ENCODE peak calls at places on chromosome 22, in ten cellular contexts. C is HFFc6; S is activated naive CD4-positive, alpha-beta T cell; I is activated T-cell treated with anti-CD3 and anti-CD28 coated beads for 1 hour; K is AG04450; W is GM23338; H is T-cell; Q is AG08396; J is ascending aorta; R is tibial nerve. Y is an unnamed sample.

GRCh38 chr22:31637938-31638618 is 23.9 kb downstream of the PISD start:
- DNase-seq in W (no peak), J (no peak), S (no peak), K (no peak), Q (no peak), C (no peak), I (no peak), H (no peak), R (peak; percentile 23), Y (no peak)

GRCh38 chr22:46678003-46678657 is 57.9 kb downstream of the GRAMD4 start:
- DNase-seq in C (no peak), H (no peak), R (no peak), S (no peak), K (no peak), Q (no peak), I (no peak), W (no peak), J (no peak), Y (no peak)

GRCh38 chr22:23626286-23626975 is 5.7 kb downstream of the DRICH1 start:
- DNase-seq in R (no peak), I (no peak), J (no peak), W (no peak), Q (no peak), S (no peak), C (no peak), H (no peak), K (no peak), Y (no peak)

GRCh38 chr22:40819741-40820140 is 595 bp upstream of the SLC25A17 start:
- DNase-seq in H (no peak), S (no peak), K (no peak), I (no peak), Q (peak; percentile 35), W (peak; percentile 8), J (no peak), R (no peak), C (peak; percentile 58), Y (no peak)

GRCh38 chr22:34414467-34415440 is 494.5 kb upstream of the LARGE1 start:
- DNase-seq in W (peak; percentile 98), R (no peak), J (no peak), K (no peak), S (no peak), I (no peak), C (no peak), H (no peak), Q (no peak), Y (no peak)

GRCh38 chr22:44245438-44245837 is 64.7 kb downstream of the PARVG start:
- DNase-seq in J (no peak), C (no peak), R (no peak), S (no peak), K (no peak), Q (no peak), I (no peak), H (no peak), W (no peak), Y (no peak)

GRCh38 chr22:42376721-42377177 is 55.5 kb downstream of the NFAM1 start:
- DNase-seq in Q (peak; percentile 53), J (peak; percentile 48), H (no peak), K (no peak), W (peak; percentile 80), S (no peak), I (no peak), R (peak; percentile 73), C (no peak), Y (no peak)

GRCh38 chr22:23384451-23384850 is 195.6 kb downstream of the IGLL1 start:
- DNase-seq in S (no peak), W (no peak), K (no peak), C (no peak), I (no peak), H (no peak), R (no peak), Q (no peak), J (no peak), Y (no peak)

GRCh38 chr22:37474447-37475090 is 11.6 kb downstream of the MFNG start:
- DNase-seq in R (no peak), K (no peak), I (no peak), Q (no peak), J (no peak), W (no peak), S (no peak), C (no peak), H (no peak), Y (no peak)

GRCh38 chr22:35352214-35353111 is 28.4 kb upstream of the HMOX1 start:
- DNase-seq in I (peak; percentile 17), W (peak; percentile 83), H (peak; percentile 35), Q (peak; percentile 46), R (peak; percentile 54), S (no peak), K (no peak), C (no peak), J (peak; percentile 71), Y (no peak)

GRCh38 chr22:41367039-41367679 is 14.6 kb upstream of the TEF start:
- DNase-seq in C (peak; percentile 82), J (peak; percentile 80), R (peak; percentile 89), W (peak; percentile 58), I (no peak), H (no peak), S (no peak), K (peak; percentile 93), Q (peak; percentile 97), Y (no peak)

GRCh38 chr22:37735054-37735453 is 38.2 kb downstream of the TRIOBP start:
- DNase-seq in R (peak; percentile 46), C (no peak), S (no peak), H (no peak), W (peak; percentile 76), K (no peak), I (no peak), J (no peak), Q (peak; percentile 79), Y (no peak)

GRCh38 chr22:35434061-35434750 is 34.3 kb downstream of the MCM5 start:
- DNase-seq in I (no peak), Q (no peak), W (no peak), R (no peak), K (no peak), S (no peak), J (no peak), C (no peak), H (no peak), Y (no peak)

GRCh38 chr22:42261266-42261665 is 9.2 kb downstream of the TCF20 start:
- DNase-seq in W (no peak), Q (no peak), J (no peak), I (no peak), H (no peak), R (no peak), K (peak; percentile 36), C (peak; percentile 15), S (no peak), Y (no peak)

GRCh38 chr22:22038178-22038880 is 55.7 kb upstream of the TOP3B start:
- DNase-seq in I (no peak), H (no peak), R (no peak), C (no peak), S (no peak), Q (peak; percentile 37), K (no peak), J (no peak), W (no peak), Y (no peak)

GRCh38 chr22:35409783-35410662 is 10.1 kb downstream of the MCM5 start:
- DNase-seq in C (no peak), R (no peak), W (no peak), S (no peak), Q (no peak), I (no peak), J (peak; percentile 19), H (no peak), K (no peak), Y (no peak)

GRCh38 chr22:26589367-26589844 is 526 bp downstream of the TPST2 start:
- DNase-seq in I (no peak), C (peak; percentile 18), R (no peak), S (no peak), K (no peak), Q (peak; percentile 46), J (no peak), H (peak; percentile 34), W (peak; percentile 76), Y (no peak)

GRCh38 chr22:27718186-27719032 is 83.1 kb downstream of the MN1 start:
- DNase-seq in C (peak; percentile 91), I (no peak), W (no peak), R (peak; percentile 53), J (peak; percentile 51), Q (peak; percentile 95), S (no peak), H (no peak), K (peak; percentile 69), Y (no peak)

GRCh38 chr22:29308791-29309262 is 2.4 kb downstream of the GAS2L1 start:
- DNase-seq in K (no peak), W (peak; percentile 42), Q (peak; percentile 70), C (no peak), H (peak; percentile 36), J (no peak), R (no peak), S (no peak), I (no peak), Y (no peak)

GRCh38 chr22:23121026-23121823 is 20.6 kb downstream of the RSPH14 start:
- DNase-seq in K (no peak), W (no peak), H (no peak), R (no peak), I (no peak), Q (no peak), S (no peak), J (no peak), C (peak; percentile 33), Y (no peak)

GRCh38 chr22:28017859-28018258 is 98.8 kb upstream of the PITPNB start:
- DNase-seq in C (no peak), K (no peak), H (no peak), R (no peak), W (no peak), S (no peak), I (no peak), J (no peak), Q (no peak), Y (no peak)

GRCh38 chr22:38925571-38926041 is 31.8 kb upstream of the APOBEC3A start:
- DNase-seq in J (no peak), Q (peak; percentile 34), W (no peak), C (no peak), R (no peak), H (no peak), I (no peak), K (no peak), S (no peak), Y (no peak)

GRCh38 chr22:40346178-40347064 is at the start of gene ADSL:
- DNase-seq in W (peak; percentile 94), I (peak; percentile 70), K (peak; percentile 56), J (peak; percentile 33), R (peak; percentile 81), H (peak; percentile 83), C (peak; percentile 78), S (peak; percentile 68), Q (peak; percentile 92), Y (peak; percentile 51)

GRCh38 chr22:36486619-36487384 is 5.4 kb upstream of the TXN2 start:
- DNase-seq in Q (no peak), I (peak; percentile 58), S (peak; percentile 23), K (no peak), J (no peak), C (peak; percentile 51), R (peak; percentile 49), W (peak; percentile 81), H (peak; percentile 67), Y (no peak)